ENCODE peak calls at places on chromosomes 3 and 15, in nine cellular contexts. Z is heart left ventricle; N is adrenal gland; V is left ventricle myocardium inferior; S is activated CD4-positive, alpha-beta T cell treated with anti-CD3 and anti-CD28 coated beads, Interleukin-2, amount 50 U/mL, for 1 hour; G is T-helper 2 cell; B is body of pancreas; H is GM13977; Y is CD4-positive, CD25-positive, alpha-beta regulatory T cell. D is an unnamed sample.

GRCh38 chr15:70142322-70143191 is 44.8 kb upstream of the TLE3 start:
- DNase-seq in Z (peak), N (no peak), V (peak), S (no peak), G (no peak), B (no peak), H (no peak), Y (no peak), D (no peak)

GRCh38 chr15:48577495-48577894 is 68.0 kb downstream of the FBN1 start:
- DNase-seq in Z (no peak), N (no peak), V (no peak), S (no peak), G (no peak), B (no peak), H (no peak), Y (no peak), D (no peak)

GRCh38 chr15:81909229-81910087 is 136.4 kb downstream of the MEX3B start:
- DNase-seq in Z (no peak), N (no peak), V (no peak), S (no peak), G (no peak), B (no peak), H (no peak), Y (no peak), D (no peak)

GRCh38 chr3:52530918-52531635 is 2.6 kb downstream of the NT5DC2 start:
- DNase-seq in Z (peak), N (peak), V (peak), S (no peak), G (no peak), B (no peak), H (no peak), Y (no peak), D (no peak)

GRCh38 chr3:134197681-134198261 is 52.9 kb downstream of the RYK start:
- DNase-seq in Z (no peak), N (no peak), V (no peak), S (no peak), G (no peak), B (no peak), H (peak), Y (peak), D (no peak)

GRCh38 chr3:4983739-4984510 is 4.7 kb downstream of the BHLHE40 start:
- DNase-seq in Z (peak), N (peak), V (no peak), S (peak), G (no peak), B (peak), H (peak), Y (no peak), D (peak)

GRCh38 chr3:15750143-15750542 is 47.6 kb downstream of the ANKRD28 start:
- DNase-seq in Z (no peak), N (no peak), V (no peak), S (no peak), G (no peak), B (no peak), H (no peak), Y (no peak), D (no peak)

GRCh38 chr3:116154389-116154788 is 290.9 kb downstream of the LSAMP start:
- DNase-seq in Z (no peak), N (no peak), V (no peak), S (no peak), G (no peak), B (no peak), H (no peak), Y (no peak), D (no peak)

GRCh38 chr15:61051570-61052031 is 177.5 kb downstream of the RORA start:
- DNase-seq in Z (peak), N (peak), V (peak), S (no peak), G (no peak), B (peak), H (no peak), Y (no peak), D (peak)

GRCh38 chr15:99651023-99651807 is 82.0 kb downstream of the LYSMD4 start:
- DNase-seq in Z (no peak), N (peak), V (no peak), S (no peak), G (no peak), B (no peak), H (no peak), Y (no peak), D (no peak)

GRCh38 chr3:43647331-43648166 is 25.7 kb upstream of the ANO10 start:
- DNase-seq in Z (no peak), N (no peak), V (no peak), S (no peak), G (no peak), B (no peak), H (no peak), Y (no peak), D (no peak)

GRCh38 chr15:85473455-85473854 is 93.1 kb downstream of the AKAP13 start:
- DNase-seq in Z (no peak), N (no peak), V (no peak), S (no peak), G (no peak), B (no peak), H (no peak), Y (no peak), D (no peak)

GRCh38 chr3:189936210-189936609 is 184.5 kb downstream of the P3H2 start:
- DNase-seq in Z (no peak), N (no peak), V (no peak), S (no peak), G (no peak), B (no peak), H (no peak), Y (no peak), D (no peak)

GRCh38 chr15:78259232-78259631 is 5.1 kb upstream of the DNAJA4 start:
- DNase-seq in Z (no peak), N (no peak), V (no peak), S (no peak), G (no peak), B (no peak), H (no peak), Y (no peak), D (no peak)

GRCh38 chr15:76954744-76955143 is 23.2 kb downstream of the RCN2 start:
- DNase-seq in Z (no peak), N (no peak), V (no peak), S (no peak), G (no peak), B (no peak), H (no peak), Y (no peak), D (no peak)